ENCODE peak calls at places on chromosomes 7 and 10, in five cellular contexts. One of them, this sample, is unnamed.

GRCh38 chr10:128047991-128048826 is 78.0 kb downstream of the MKI67 start:
- DNase-seq in astrocyte of the cerebellum: no peak
- DNase-seq in T1000: no peak
- DNase-seq in NCI-H460: no peak
- DNase-seq in nephron progenitor cell: no peak
- DNase-seq in this sample: no peak

GRCh38 chr7:137935849-137936508 is 65.9 kb downstream of the CREB3L2 start:
- DNase-seq in astrocyte of the cerebellum: no peak
- DNase-seq in T1000: no peak
- DNase-seq in NCI-H460: no peak
- DNase-seq in nephron progenitor cell: no peak
- DNase-seq in this sample: no peak

GRCh38 chr7:134016223-134016941 is 110.8 kb upstream of the LRGUK start:
- DNase-seq in astrocyte of the cerebellum: no peak
- DNase-seq in T1000: no peak
- DNase-seq in NCI-H460: peak
- DNase-seq in nephron progenitor cell: peak
- DNase-seq in this sample: no peak

GRCh38 chr7:38215115-38215514 is 37.1 kb downstream of the STARD3NL start:
- DNase-seq in astrocyte of the cerebellum: no peak
- DNase-seq in T1000: no peak
- DNase-seq in NCI-H460: no peak
- DNase-seq in nephron progenitor cell: no peak
- DNase-seq in this sample: no peak

GRCh38 chr10:92123031-92123450 is 167.8 kb downstream of the CPEB3 start:
- DNase-seq in astrocyte of the cerebellum: no peak
- DNase-seq in T1000: no peak
- DNase-seq in NCI-H460: no peak
- DNase-seq in nephron progenitor cell: no peak
- DNase-seq in this sample: no peak

GRCh38 chr10:78518224-78518623 is 484.6 kb downstream of the RPS24 start:
- DNase-seq in astrocyte of the cerebellum: no peak
- DNase-seq in T1000: no peak
- DNase-seq in NCI-H460: no peak
- DNase-seq in nephron progenitor cell: no peak
- DNase-seq in this sample: no peak

GRCh38 chr7:121032645-121033460 is 44.3 kb downstream of the CPED1 start:
- DNase-seq in astrocyte of the cerebellum: no peak
- DNase-seq in T1000: no peak
- DNase-seq in NCI-H460: no peak
- DNase-seq in nephron progenitor cell: no peak
- DNase-seq in this sample: no peak

GRCh38 chr7:21945374-21946227 is at the start of gene CDCA7L:
- DNase-seq in astrocyte of the cerebellum: peak
- DNase-seq in T1000: peak
- DNase-seq in NCI-H460: peak
- DNase-seq in nephron progenitor cell: peak
- DNase-seq in this sample: peak

GRCh38 chr10:74502963-74503608 is 323.3 kb upstream of the KAT6B start:
- DNase-seq in astrocyte of the cerebellum: peak
- DNase-seq in T1000: no peak
- DNase-seq in NCI-H460: no peak
- DNase-seq in nephron progenitor cell: no peak
- DNase-seq in this sample: no peak

GRCh38 chr10:132589681-132590080 is 52.1 kb downstream of the INPP5A start:
- DNase-seq in astrocyte of the cerebellum: no peak
- DNase-seq in T1000: no peak
- DNase-seq in NCI-H460: no peak
- DNase-seq in nephron progenitor cell: no peak
- DNase-seq in this sample: no peak

GRCh38 chr7:92696584-92696983 is 106.4 kb upstream of the FAM133B start:
- DNase-seq in astrocyte of the cerebellum: no peak
- DNase-seq in T1000: no peak
- DNase-seq in NCI-H460: no peak
- DNase-seq in nephron progenitor cell: no peak
- DNase-seq in this sample: no peak

This sample was measured in T-helper 1 cell.